ENCODE peak calls at places on chromosomes 11 and 22, in eight cellular contexts. N is keratinocyte, M is PC-3, R is neural progenitor cell, U is cardiac muscle cell, B is ascending aorta, J is pancreas, I is tibial artery. E is an unnamed sample. For H3K36me3, the result is how much of the 10 kb centered on the place peaks cover.

GRCh38 chr11:113952588-113952987 is 22.3 kb upstream of the HTR3A start:
- DNase-seq in N (no peak), M (no peak), R (no peak), U (no peak), B (no peak), J (no peak), I (no peak), E (no peak)

GRCh38 chr22:50014053-50014501 is 1.5 kb upstream of the IL17REL start:
- DNase-seq in N (no peak), M (no peak), R (no peak), U (no peak), B (no peak), J (peak), I (no peak), E (no peak)

GRCh38 chr11:104653011-104653806 is 245.1 kb downstream of the CASP12 start:
- DNase-seq in N (no peak), M (no peak), R (no peak), U (peak), B (no peak), J (no peak), I (no peak), E (no peak)

GRCh38 chr22:50697667-50698506 is 25.3 kb downstream of the SHANK3 start:
- DNase-seq in N (no peak), M (no peak), R (no peak), U (no peak), B (peak), J (peak), I (no peak), E (no peak)

GRCh38 chr11:58043379-58043778 is 12.6 kb downstream of the OR6Q1 start:
- DNase-seq in N (no peak), M (no peak), R (no peak), U (no peak), B (no peak), J (no peak), I (no peak), E (no peak)

GRCh38 chr22:39556970-39557811 is 13.4 kb upstream of the CACNA1I start:
- DNase-seq in N (no peak), M (no peak), R (peak), U (peak), B (no peak), J (no peak), I (no peak), E (no peak)

GRCh38 chr11:87675993-87676392 is 499.2 kb downstream of the RAB38 start:
- DNase-seq in N (no peak), M (peak), R (no peak), U (no peak), B (no peak), J (no peak), I (no peak), E (no peak)

GRCh38 chr11:35463211-35463810 is 44.0 kb upstream of the SLC1A2 start:
- DNase-seq in N (no peak), M (no peak), R (no peak), U (no peak), B (no peak), J (no peak), I (no peak), E (no peak)

GRCh38 chr22:20635227-20635591 is 127.8 kb downstream of the MED15 start:
- DNase-seq in N (no peak), M (no peak), R (no peak), U (no peak), B (no peak), J (no peak), I (no peak), E (no peak)

GRCh38 chr22:19941365-19942070 is at the start of the genes COMT and TXNRD2:
- DNase-seq in N (no peak), M (peak), R (no peak), U (peak), B (peak), J (peak), I (peak), E (no peak)

GRCh38 chr11:59141673-59142460 is 789 bp upstream of the FAM111A start:
- DNase-seq in N (no peak), M (peak), R (no peak), U (peak), B (no peak), J (no peak), I (no peak), E (no peak)

GRCh38 chr11:35487532-35488078 is 37.8 kb downstream of the PAMR1 start:
- DNase-seq in N (peak), M (peak), R (peak), U (peak), B (no peak), J (no peak), I (no peak), E (no peak)

GRCh38 chr11:11558826-11559225 is 63.0 kb downstream of the GALNT18 start:
- DNase-seq in N (no peak), M (no peak), R (no peak), U (no peak), B (no peak), J (no peak), I (no peak), E (peak)

GRCh38 chr11:93517041-93517440 is 26.1 kb downstream of the SMCO4 start:
- DNase-seq in N (no peak), M (no peak), R (peak), U (no peak), B (no peak), J (no peak), I (no peak), E (no peak)

GRCh38 chr11:120686516-120686915 is 175.0 kb downstream of the GRIK4 start:
- DNase-seq in N (no peak), M (no peak), R (no peak), U (no peak), B (no peak), J (no peak), I (no peak), E (no peak)

GRCh38 chr22:44037519-44038370 is 13.6 kb downstream of the PARVB start:
- DNase-seq in N (peak), M (peak), R (no peak), U (peak), B (no peak), J (no peak), I (peak), E (peak)

GRCh38 chr11:67355023-67355793 is 1.9 kb upstream of the POLD4 start:
- DNase-seq in N (no peak), M (no peak), R (no peak), U (no peak), B (no peak), J (no peak), I (peak), E (no peak)

GRCh38 chr11:13277719-13278619 is at the start of gene BMAL1:
- DNase-seq in N (no peak), M (no peak), R (peak), U (peak), B (peak), J (peak), I (peak), E (no peak)

GRCh38 chr11:134592391-134592990 is 180.4 kb upstream of the B3GAT1 start:
- DNase-seq in N (peak), M (no peak), R (peak), U (peak), B (no peak), J (no peak), I (no peak), E (no peak)

GRCh38 chr11:101555366-101555765 is 28.4 kb downstream of the TRPC6 start:
- DNase-seq in N (no peak), M (no peak), R (no peak), U (no peak), B (no peak), J (no peak), I (no peak), E (no peak)

GRCh38 chr11:33323421-33323820 is 66.2 kb downstream of the HIPK3 start:
- DNase-seq in N (no peak), M (no peak), R (no peak), U (no peak), B (no peak), J (no peak), I (no peak), E (no peak)
- TF ChIP-seq CTCF in N (no peak), M (no peak), R (no peak), U (no peak), B (no peak), J (no peak), I (no peak), E (no peak)

GRCh38 chr11:37184371-37184770 is 586.3 kb upstream of the RAG2 start:
- DNase-seq in N (no peak), M (no peak), R (no peak), U (no peak), B (no peak), J (no peak), I (no peak), E (no peak)

GRCh38 chr11:37177721-37178120 is 579.7 kb upstream of the RAG2 start:
- DNase-seq in N (no peak), M (peak), R (no peak), U (no peak), B (no peak), J (no peak), I (no peak), E (no peak)

DNA sequence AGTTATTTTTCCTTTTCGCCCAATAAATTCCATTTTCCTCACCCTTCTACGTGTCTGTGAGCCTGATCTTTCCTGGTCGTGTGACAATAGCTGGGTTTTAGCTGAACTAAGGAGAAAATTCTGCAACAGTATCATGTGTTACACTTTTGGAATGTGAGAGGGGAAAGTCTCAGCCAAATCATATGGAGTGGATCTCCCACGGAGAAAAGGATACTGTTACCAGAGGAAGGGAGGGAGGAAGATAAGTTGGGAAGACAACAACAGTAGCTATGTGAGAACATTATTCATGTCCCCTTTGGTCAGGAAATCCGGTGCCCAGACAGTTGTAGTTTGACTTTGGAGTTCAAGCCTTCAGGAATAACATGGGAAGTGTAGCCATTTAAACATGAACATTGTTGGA is 584.0 kb upstream of the RAG2 start:
- DNase-seq in N (no peak), M (no peak), R (no peak), U (peak), B (no peak), J (no peak), I (no peak), E (no peak)
- H3K36me3 ChIP-seq in N (under half), M (under half), R (under half), U (under half), B (under half), J (under half), I (under half), E (under half)

GRCh38 chr22:30649430-30650007 is 13.9 kb downstream of the SLC35E4 start:
- DNase-seq in N (no peak), M (peak), R (no peak), U (peak), B (peak), J (no peak), I (no peak), E (peak)
- TF ChIP-seq CTCF in N (peak), M (peak), R (no peak), U (no peak), B (no peak), J (no peak), I (no peak), E (peak)

DNA sequence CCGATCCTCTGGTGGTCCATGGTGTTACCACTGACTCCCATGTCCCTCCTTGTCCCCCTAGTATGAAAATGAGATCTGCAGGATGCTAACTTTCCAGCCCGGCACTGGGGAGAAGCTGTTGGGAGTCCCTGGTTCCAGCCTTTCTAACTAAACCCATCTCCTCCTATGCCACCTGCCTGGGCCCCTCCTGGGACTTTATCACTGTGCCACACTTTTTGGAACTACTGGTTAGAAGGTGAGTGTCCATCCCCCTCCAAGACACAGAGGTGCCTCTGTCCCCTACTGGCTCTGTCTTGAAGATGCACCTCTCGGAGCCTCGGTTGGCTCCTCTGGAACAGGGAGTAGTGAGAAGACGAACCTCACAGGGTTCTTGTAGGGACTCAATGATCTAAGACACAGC is at the start of gene RGL4:
- DNase-seq in N (no peak), M (no peak), R (no peak), U (no peak), B (no peak), J (no peak), I (no peak), E (no peak)
- H3K36me3 ChIP-seq in N (under half), M (under half), R (under half), U (under half), B (under half), J (under half), I (under half), E (under half)

DNA sequence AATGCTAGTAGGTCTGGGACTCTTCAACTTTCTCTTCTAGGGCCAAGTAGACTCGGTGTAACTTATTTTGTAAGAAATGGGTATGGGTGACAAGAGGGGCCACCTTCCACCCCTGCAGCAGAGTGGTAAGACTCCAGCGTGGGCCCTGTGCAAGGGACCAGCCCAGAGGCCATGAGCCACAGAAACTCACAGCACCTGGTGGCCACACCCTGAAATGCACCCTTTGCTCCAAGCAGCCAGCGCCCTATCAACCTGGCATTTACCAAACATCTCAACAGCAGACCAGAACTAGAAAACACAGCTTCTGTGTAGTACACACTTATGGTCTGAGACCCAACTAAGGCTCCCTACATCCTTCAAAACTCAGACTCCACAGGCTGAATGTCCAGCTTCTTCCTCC is 5.7 kb downstream of the CDCA5 start:
- DNase-seq in N (no peak), M (peak), R (peak), U (peak), B (no peak), J (no peak), I (no peak), E (no peak)
- TF ChIP-seq CTCF in N (peak), M (peak), R (peak), U (peak), B (no peak), J (peak), I (peak), E (peak)

DNA sequence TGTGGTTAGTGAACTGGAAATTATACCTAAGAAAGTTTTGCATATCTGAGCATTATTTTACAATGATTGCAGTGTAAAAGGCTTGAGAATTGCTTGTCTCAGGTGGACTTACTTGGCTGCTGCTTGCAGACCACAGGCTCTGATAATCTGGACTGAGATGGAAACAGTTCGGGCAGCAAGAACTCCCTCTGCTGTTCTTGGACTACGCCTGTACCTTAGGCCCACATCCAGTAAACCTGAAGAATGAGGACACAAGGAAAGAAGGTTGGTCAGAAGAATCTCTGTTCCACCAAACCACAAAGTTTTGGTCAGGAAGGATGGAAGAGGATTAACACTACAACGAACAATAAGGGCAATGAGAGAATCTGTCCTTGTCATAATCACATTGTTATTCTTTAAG is 80.1 kb downstream of the C2CD3 start:
- DNase-seq in N (no peak), M (peak), R (peak), U (peak), B (no peak), J (no peak), I (no peak), E (no peak)
- H3K36me3 ChIP-seq in N (under half), M (under half), R (under half), U (under half), B (half or more), J (under half), I (half or more), E (under half)

GRCh38 chr11:64271339-64272132 is 12.9 kb downstream of the BAD start:
- DNase-seq in N (peak), M (peak), R (peak), U (peak), B (peak), J (peak), I (peak), E (peak)
- TF ChIP-seq CTCF in N (no peak), M (no peak), R (peak), U (peak), B (peak), J (no peak), I (no peak), E (peak)

DNA sequence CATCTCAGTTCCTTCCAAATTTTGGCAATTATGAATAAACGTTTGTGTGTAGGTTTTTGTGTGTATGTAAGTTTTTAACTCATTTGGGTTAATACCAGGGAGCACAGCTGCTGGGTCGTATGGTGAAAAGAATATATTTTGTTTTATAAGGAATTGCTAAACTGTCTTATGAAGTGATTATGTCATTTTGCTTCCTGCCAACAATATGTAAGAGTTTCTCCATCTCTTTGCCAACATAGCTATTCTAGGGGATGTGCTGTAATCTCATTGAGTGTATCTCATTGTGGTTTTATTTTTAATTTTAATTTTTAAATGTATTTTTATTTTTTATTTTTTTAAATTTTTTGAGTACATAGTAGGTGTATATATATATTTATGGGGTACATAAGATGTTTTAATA is 27.3 kb downstream of the BCL2L13 start:
- DNase-seq in N (no peak), M (no peak), R (no peak), U (peak), B (no peak), J (no peak), I (no peak), E (no peak)
- H3K36me3 ChIP-seq in N (under half), M (under half), R (under half), U (under half), B (under half), J (under half), I (under half), E (under half)

GRCh38 chr22:35752833-35753189 is 35.1 kb downstream of the APOL5 start:
- DNase-seq in N (no peak), M (no peak), R (no peak), U (no peak), B (no peak), J (no peak), I (no peak), E (no peak)
- TF ChIP-seq CTCF in N (no peak), M (no peak), R (no peak), U (no peak), B (no peak), J (no peak), I (no peak), E (no peak)